ENCODE peak calls at places on chromosome 21, in seven cellular contexts. D, U, F, G, K, S and E are unnamed samples.
A peak's percentile ranks its signal among the peaks of the same experiment; 100 is the strongest.

GRCh38 chr21:39575778-39576177 is 37.0 kb upstream of the B3GALT5 start:
- DNase-seq in D (no peak), U (no peak), F (no peak), G (no peak), K (no peak), S (no peak), E (no peak)

GRCh38 chr21:40765771-40766170 is 81.2 kb downstream of the DSCAM start:
- DNase-seq in D (no peak), U (no peak), F (no peak), G (no peak), K (no peak), S (no peak), E (no peak)

GRCh38 chr21:23853796-23854379 is 1753.4 kb downstream of the MRPL39 start:
- DNase-seq in D (no peak), U (no peak), F (peak; percentile 18), G (peak; percentile 64), K (no peak), S (no peak), E (peak; percentile 36)

GRCh38 chr21:33703750-33704606 is 61.7 kb downstream of the ITSN1 start:
- DNase-seq in D (no peak), U (no peak), F (no peak), G (peak; percentile 14), K (no peak), S (no peak), E (no peak)

GRCh38 chr21:26028183-26028582 is 142.4 kb downstream of the APP start:
- DNase-seq in D (no peak), U (no peak), F (no peak), G (no peak), K (no peak), S (no peak), E (no peak)

GRCh38 chr21:21614966-21615365 is 616.8 kb downstream of the NCAM2 start:
- DNase-seq in D (no peak), U (no peak), F (no peak), G (no peak), K (no peak), S (no peak), E (no peak)

GRCh38 chr21:39006653-39007417 is 176.4 kb downstream of the PSMG1 start:
- DNase-seq in D (no peak), U (no peak), F (no peak), G (no peak), K (no peak), S (no peak), E (no peak)

GRCh38 chr21:38793926-38794713 is 11.6 kb upstream of the ETS2 start:
- DNase-seq in D (no peak), U (no peak), F (no peak), G (no peak), K (no peak), S (peak; percentile 75), E (no peak)

GRCh38 chr21:35252831-35253230 is 203.7 kb upstream of the RUNX1 start:
- DNase-seq in D (no peak), U (no peak), F (no peak), G (no peak), K (no peak), S (no peak), E (no peak)

GRCh38 chr21:36203603-36203889 is 46.9 kb downstream of the DOP1B start:
- DNase-seq in D (peak; percentile 59), U (peak; percentile 16), F (peak; percentile 28), G (peak; percentile 24), K (no peak), S (peak; percentile 34), E (peak; percentile 58)

GRCh38 chr21:29175408-29176147 is 45.1 kb downstream of the MAP3K7CL start:
- DNase-seq in D (no peak), U (no peak), F (no peak), G (no peak), K (no peak), S (peak; percentile 77), E (peak; percentile 69)

GRCh38 chr21:17550671-17551308 is 37.9 kb downstream of the CXADR start:
- DNase-seq in D (no peak), U (no peak), F (no peak), G (no peak), K (no peak), S (no peak), E (no peak)

GRCh38 chr21:18153063-18153462 is 91.6 kb upstream of the CHODL start:
- DNase-seq in D (no peak), U (no peak), F (no peak), G (no peak), K (no peak), S (no peak), E (no peak)

GRCh38 chr21:23245231-23245630 is 2247.0 kb downstream of the NCAM2 start:
- DNase-seq in D (no peak), U (no peak), F (no peak), G (no peak), K (no peak), S (no peak), E (no peak)

GRCh38 chr21:34580181-34580700 is 34.7 kb downstream of the RCAN1 start:
- DNase-seq in D (no peak), U (no peak), F (no peak), G (no peak), K (no peak), S (no peak), E (no peak)

GRCh38 chr21:25421327-25422028 is 185.8 kb downstream of the MRPL39 start:
- DNase-seq in D (no peak), U (peak; percentile 93), F (no peak), G (peak; percentile 1), K (peak; percentile 15), S (no peak), E (no peak)

GRCh38 chr21:29029524-29029923 is 5.1 kb downstream of the USP16 start:
- DNase-seq in D (no peak), U (no peak), F (no peak), G (no peak), K (no peak), S (no peak), E (no peak)

GRCh38 chr21:21030311-21030710 is 32.1 kb downstream of the NCAM2 start:
- DNase-seq in D (no peak), U (no peak), F (no peak), G (no peak), K (no peak), S (no peak), E (no peak)

GRCh38 chr21:25979845-25980433 is 190.6 kb downstream of the APP start:
- DNase-seq in D (no peak), U (no peak), F (no peak), G (no peak), K (no peak), S (no peak), E (no peak)

GRCh38 chr21:44712203-44713028 is 1.0 kb upstream of the TSPEAR start:
- DNase-seq in D (no peak), U (no peak), F (no peak), G (no peak), K (no peak), S (no peak), E (no peak)

GRCh38 chr21:44713846-44714245 is 2.5 kb upstream of the TSPEAR start:
- DNase-seq in D (no peak), U (no peak), F (no peak), G (no peak), K (no peak), S (no peak), E (no peak)

GRCh38 chr21:44714905-44715304 is 3.5 kb upstream of the TSPEAR start:
- DNase-seq in D (no peak), U (no peak), F (peak; percentile 2), G (no peak), K (no peak), S (no peak), E (no peak)

GRCh38 chr21:44711327-44712202 is at the start of gene TSPEAR:
- DNase-seq in D (no peak), U (no peak), F (peak; percentile 48), G (no peak), K (no peak), S (no peak), E (peak; percentile 13)

GRCh38 chr21:44713130-44713529 is 1.8 kb upstream of the TSPEAR start:
- DNase-seq in D (no peak), U (no peak), F (peak; percentile 4), G (no peak), K (no peak), S (no peak), E (no peak)
- TF ChIP-seq JUND in D (no peak), U (no peak), F (no peak), G (no peak), K (no peak), S (no peak), E (no peak)

DNA sequence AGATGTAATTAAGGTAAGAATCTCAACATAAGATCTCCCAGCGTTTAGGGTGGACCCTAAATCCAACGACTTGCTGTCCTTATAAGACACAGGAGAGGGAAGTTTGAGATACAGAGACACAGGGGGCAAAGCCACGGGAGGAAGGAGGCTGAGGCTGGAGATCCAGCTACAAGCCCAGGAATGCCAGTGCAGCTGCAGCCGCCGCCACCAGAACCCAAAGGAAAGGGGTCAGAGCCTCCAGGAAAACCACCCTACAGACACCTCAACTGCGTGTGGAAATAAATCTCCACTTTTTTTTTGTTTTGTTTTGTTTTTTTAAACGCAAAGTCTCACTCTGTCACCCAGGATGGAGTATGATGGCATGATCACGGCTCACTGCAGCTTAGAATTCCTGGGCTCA is 12.1 kb upstream of the TFF1 start:
- DNase-seq in D (no peak), U (no peak), F (no peak), G (no peak), K (no peak), S (no peak), E (no peak)
- TF ChIP-seq JUND in D (no peak), U (no peak), F (no peak), G (no peak), K (no peak), S (no peak), E (no peak)

DNA sequence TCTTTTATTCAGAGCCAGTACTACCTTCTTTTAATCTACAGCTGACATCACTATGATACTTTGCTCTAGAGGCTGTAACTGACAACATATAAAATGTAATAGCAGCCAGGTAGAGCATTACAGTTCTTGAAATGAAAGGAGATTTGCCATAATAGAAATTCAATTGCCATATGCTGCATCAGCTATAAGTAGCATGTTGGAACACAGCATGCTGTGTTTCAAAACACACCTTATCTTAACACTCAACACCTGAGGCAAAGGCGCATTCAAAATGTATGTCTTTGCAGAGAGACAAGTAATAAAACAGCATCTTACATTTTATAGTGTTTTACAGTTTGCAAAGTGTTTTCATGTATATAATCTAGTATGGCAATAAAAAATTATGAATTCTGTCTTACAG is 24.0 kb upstream of the KRTAP21-1 start:
- DNase-seq in D (no peak), U (no peak), F (no peak), G (no peak), K (no peak), S (no peak), E (no peak)
- TF ChIP-seq JUND in D (no peak), U (no peak), F (no peak), G (no peak), K (no peak), S (no peak), E (no peak)

GRCh38 chr21:15820857-15821256 is 91.1 kb downstream of the USP25 start:
- DNase-seq in D (no peak), U (no peak), F (no peak), G (no peak), K (no peak), S (no peak), E (no peak)

GRCh38 chr21:15826908-15827601 is 97.3 kb downstream of the USP25 start:
- DNase-seq in D (no peak), U (no peak), F (no peak), G (no peak), K (no peak), S (no peak), E (no peak)

GRCh38 chr21:15826147-15826780 is 96.5 kb downstream of the USP25 start:
- DNase-seq in D (peak; percentile 51), U (peak; percentile 11), F (peak; percentile 17), G (peak; percentile 64), K (no peak), S (peak; percentile 72), E (peak; percentile 85)

GRCh38 chr21:15823486-15824150 is 93.8 kb downstream of the USP25 start:
- DNase-seq in D (no peak), U (no peak), F (no peak), G (no peak), K (no peak), S (no peak), E (no peak)

GRCh38 chr21:15825699-15826098 is 95.9 kb downstream of the USP25 start:
- DNase-seq in D (no peak), U (no peak), F (no peak), G (no peak), K (no peak), S (no peak), E (no peak)
- TF ChIP-seq JUND in D (no peak), U (no peak), F (no peak), G (no peak), K (no peak), S (no peak), E (no peak)